ENCODE peak calls at places on chromosomes 12 and 14, in four cellular contexts. One of them, this sample, is unnamed.

GRCh38 chr12:89919241-89919906 is 210.7 kb upstream of the ATP2B1 start:
- DNase-seq in tibial artery: no peak
- DNase-seq in AG09319: no peak
- DNase-seq in nucleus accumbens: no peak
- DNase-seq in this sample: no peak

GRCh38 chr12:118035194-118036041 is 18.9 kb downstream of the RFC5 start:
- DNase-seq in tibial artery: no peak
- DNase-seq in AG09319: no peak
- DNase-seq in nucleus accumbens: peak; percentile 14
- DNase-seq in this sample: no peak

GRCh38 chr14:68823434-68824206 is 30.8 kb upstream of the ZFP36L1 start:
- DNase-seq in tibial artery: no peak
- DNase-seq in AG09319: no peak
- DNase-seq in nucleus accumbens: no peak
- DNase-seq in this sample: no peak

GRCh38 chr14:92480856-92481255 is 32.7 kb upstream of the RIN3 start:
- DNase-seq in nucleus accumbens: no peak
- DNase-seq in tibial artery: no peak
- DNase-seq in AG09319: no peak
- DNase-seq in this sample: no peak

GRCh38 chr12:105020241-105020962 is 34.3 kb downstream of the NOPCHAP1 start:
- DNase-seq in nucleus accumbens: no peak
- DNase-seq in tibial artery: no peak
- DNase-seq in AG09319: no peak
- DNase-seq in this sample: no peak

GRCh38 chr12:39402922-39403321 is 40.0 kb downstream of the KIF21A start:
- DNase-seq in tibial artery: no peak
- DNase-seq in nucleus accumbens: no peak
- DNase-seq in AG09319: no peak
- DNase-seq in this sample: no peak

GRCh38 chr12:124347805-124348658 is 53.1 kb downstream of the RFLNA start:
- DNase-seq in nucleus accumbens: no peak
- DNase-seq in AG09319: no peak
- DNase-seq in tibial artery: no peak
- DNase-seq in this sample: no peak

GRCh38 chr12:105748806-105749600 is 389.8 kb downstream of the NUAK1 start:
- DNase-seq in AG09319: no peak
- DNase-seq in tibial artery: peak; percentile 51
- DNase-seq in nucleus accumbens: peak; percentile 8
- DNase-seq in this sample: no peak

GRCh38 chr12:123095074-123095694 is 55.7 kb downstream of the PITPNM2 start:
- DNase-seq in tibial artery: no peak
- DNase-seq in AG09319: no peak
- DNase-seq in nucleus accumbens: no peak
- DNase-seq in this sample: no peak

GRCh38 chr12:13124661-13125505 is 21.4 kb upstream of the GSG1 start:
- DNase-seq in AG09319: no peak
- DNase-seq in nucleus accumbens: no peak
- DNase-seq in tibial artery: no peak
- DNase-seq in this sample: no peak

GRCh38 chr14:24436355-24437019 is 6.1 kb downstream of the SDR39U1 start:
- DNase-seq in tibial artery: no peak
- DNase-seq in AG09319: no peak
- DNase-seq in nucleus accumbens: no peak
- DNase-seq in this sample: no peak

GRCh38 chr14:97266653-97267052 is 469.5 kb downstream of the VRK1 start:
- DNase-seq in tibial artery: no peak
- DNase-seq in nucleus accumbens: no peak
- DNase-seq in AG09319: no peak
- DNase-seq in this sample: no peak

GRCh38 chr12:53659011-53659551 is 16.8 kb downstream of the ATP5MC2 start:
- DNase-seq in AG09319: no peak
- DNase-seq in tibial artery: peak; percentile 69
- DNase-seq in nucleus accumbens: peak; percentile 74
- DNase-seq in this sample: no peak

GRCh38 chr12:47785887-47786661 is 13.0 kb downstream of the SLC48A1 start:
- DNase-seq in AG09319: no peak
- DNase-seq in tibial artery: no peak
- DNase-seq in nucleus accumbens: no peak
- DNase-seq in this sample: no peak